ENCODE peak calls at places on chromosomes 11 and 22, in seven cellular contexts. W is heart left ventricle, R is sigmoid colon, A is stomach, Y is IMR-90, F is body of pancreas, X is right lobe of liver. Q is an unnamed sample.

GRCh38 chr11:90747057-90747456 is 524.2 kb upstream of the CHORDC1 start:
- DNase-seq in A (no peak), X (no peak), Y (no peak), R (no peak), W (no peak), F (no peak), Q (no peak)

GRCh38 chr11:96763244-96763643 is 373.4 kb downstream of the JRKL start:
- DNase-seq in F (no peak), A (no peak), R (no peak), X (no peak), W (no peak), Y (no peak), Q (no peak)

GRCh38 chr11:73591743-73592142 is 6.2 kb downstream of the FAM168A start:
- DNase-seq in R (no peak), Y (no peak), A (no peak), W (no peak), X (no peak), F (no peak), Q (no peak)

GRCh38 chr11:93085097-93085496 is 112.7 kb downstream of the SLC36A4 start:
- DNase-seq in X (no peak), F (no peak), A (no peak), R (no peak), W (no peak), Y (peak; percentile 44), Q (no peak)

GRCh38 chr11:129846508-129847335 is 31.1 kb downstream of the TMEM45B start:
- DNase-seq in X (no peak), Y (peak; percentile 92), F (no peak), W (no peak), A (no peak), R (no peak), Q (no peak)

GRCh38 chr11:105975128-105975527 is 46.9 kb downstream of the MSANTD4 start:
- DNase-seq in Y (peak; percentile 48), X (no peak), F (no peak), W (no peak), A (no peak), R (no peak), Q (no peak)

GRCh38 chr11:117986981-117987495 is 844 bp downstream of the IL10RA start:
- DNase-seq in Y (no peak), X (no peak), A (no peak), R (no peak), W (no peak), F (no peak), Q (no peak)

GRCh38 chr11:70528794-70529580 is 130.7 kb downstream of the CTTN start:
- DNase-seq in R (no peak), F (no peak), W (no peak), X (peak; percentile 4), Y (no peak), A (no peak), Q (no peak)

GRCh38 chr11:19025799-19026406 is 34.6 kb downstream of the MRGPRX2 start:
- DNase-seq in F (no peak), Y (peak; percentile 1), R (no peak), A (no peak), W (peak; percentile 64), X (no peak), Q (no peak)

GRCh38 chr11:124935548-124936514 is at the start of gene HEPACAM:
- DNase-seq in Y (no peak), R (no peak), A (no peak), W (no peak), F (no peak), X (no peak), Q (no peak)

GRCh38 chr11:11579012-11579755 is 42.6 kb downstream of the GALNT18 start:
- DNase-seq in R (no peak), A (no peak), X (peak; percentile 33), F (peak; percentile 28), Y (no peak), W (no peak), Q (no peak)

GRCh38 chr22:44309137-44309536 is 3.6 kb downstream of the SHISAL1 start:
- DNase-seq in F (no peak), X (no peak), R (peak; percentile 84), W (no peak), A (no peak), Y (peak; percentile 98), Q (no peak)

GRCh38 chr22:45223304-45224117 is 17.2 kb downstream of the KIAA0930 start:
- DNase-seq in F (no peak), Y (no peak), W (no peak), R (no peak), X (no peak), A (no peak), Q (no peak)

GRCh38 chr11:110989734-110990133 is 255.8 kb upstream of the POU2AF2 start:
- DNase-seq in F (no peak), R (peak; percentile 74), W (no peak), X (no peak), A (no peak), Y (peak; percentile 90), Q (no peak)

GRCh38 chr11:62445314-62445740 is 26.5 kb downstream of the SCGB1A1 start:
- DNase-seq in Y (peak; percentile 81), R (peak; percentile 91), X (no peak), F (peak; percentile 45), A (peak; percentile 53), W (peak; percentile 39), Q (peak; percentile 66)

GRCh38 chr11:88420165-88420781 is 82.7 kb upstream of the CTSC start:
- DNase-seq in F (no peak), R (no peak), A (no peak), X (no peak), W (peak; percentile 33), Y (peak; percentile 78), Q (no peak)

GRCh38 chr11:1746516-1746931 is 3.9 kb downstream of the IFITM10 start:
- DNase-seq in A (no peak), X (no peak), R (peak; percentile 73), Y (no peak), F (no peak), W (no peak), Q (no peak)

GRCh38 chr11:64268687-64269379 is 15.6 kb downstream of the BAD start:
- DNase-seq in R (peak; percentile 92), F (peak; percentile 78), Y (peak; percentile 48), W (peak; percentile 84), A (peak; percentile 69), X (peak; percentile 71), Q (no peak)

GRCh38 chr22:43216738-43217137 is 29.8 kb upstream of the TTLL12 start:
- DNase-seq in A (no peak), X (no peak), W (peak; percentile 20), Y (no peak), F (no peak), R (no peak), Q (no peak)

GRCh38 chr11:20260307-20260706 is 100.0 kb upstream of the DBX1 start:
- DNase-seq in X (no peak), Y (no peak), F (no peak), A (no peak), W (no peak), R (no peak), Q (no peak)

GRCh38 chr11:16001899-16002426 is 354.4 kb downstream of the SOX6 start:
- DNase-seq in Y (peak; percentile 95), X (no peak), W (no peak), R (no peak), A (peak; percentile 43), F (peak; percentile 29), Q (peak; percentile 9)

GRCh38 chr22:49995413-49996191 is 17.0 kb downstream of the IL17REL start:
- DNase-seq in A (peak; percentile 20), Y (no peak), X (no peak), W (no peak), R (peak; percentile 62), F (no peak), Q (no peak)

GRCh38 chr22:50016988-50017700 is 4.6 kb upstream of the IL17REL start:
- DNase-seq in R (peak; percentile 50), A (peak; percentile 63), Y (no peak), X (peak; percentile 14), W (no peak), F (peak; percentile 5), Q (no peak)

DNA sequence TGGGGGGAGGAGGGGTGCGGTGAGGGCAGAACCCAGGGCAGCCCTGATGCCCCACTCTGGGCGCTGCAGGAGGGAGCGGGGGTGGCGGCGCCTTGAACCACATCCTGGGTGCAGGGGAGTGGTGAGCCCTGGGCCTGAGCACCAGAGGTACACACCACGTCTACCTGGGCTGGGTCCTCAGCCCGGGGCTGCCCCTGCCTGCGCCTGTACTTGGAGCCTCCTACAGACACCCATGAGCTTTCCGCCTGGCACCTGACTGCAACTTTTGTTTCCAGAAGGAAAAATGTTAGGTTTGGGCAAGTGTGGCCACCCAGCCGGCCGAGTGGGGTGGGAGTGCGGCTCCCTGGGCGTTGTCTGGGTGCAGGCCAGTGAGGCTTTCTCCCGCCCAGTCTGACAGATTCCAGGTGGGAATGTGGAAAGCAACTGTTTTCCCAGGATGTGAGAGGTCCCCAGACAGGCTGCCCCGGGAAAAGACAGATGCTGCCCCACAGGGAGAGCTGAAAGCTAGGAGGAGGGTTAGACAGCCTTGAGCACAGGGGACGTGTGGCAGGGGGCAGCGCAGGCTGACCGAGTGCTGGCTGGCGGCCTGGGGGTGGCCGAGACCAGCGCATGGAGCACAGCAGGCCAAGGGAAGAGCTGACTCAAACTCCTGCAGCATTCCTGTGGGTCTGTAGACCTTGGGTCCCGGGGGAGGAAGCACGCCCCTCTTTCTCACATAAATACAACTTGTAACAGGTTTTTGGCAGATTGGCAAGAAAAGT is 44.1 kb downstream of the GNB1L start:
- DNase-seq in Y (peak; percentile 81), F (no peak), W (no peak), R (peak; percentile 56), X (peak; percentile 10), A (no peak), Q (no peak)
- TF ChIP-seq CTCF in Y (peak; percentile 26), F (no peak), W (no peak), R (no peak), X (no peak), A (no peak), Q (no peak)

GRCh38 chr22:24542641-24543040 is 12.3 kb downstream of the GUCD1 start:
- DNase-seq in X (peak; percentile 77), F (peak; percentile 83), W (peak; percentile 79), R (no peak), Y (no peak), A (peak; percentile 83), Q (peak; percentile 80)

GRCh38 chr22:24541681-24542515 is 13.0 kb downstream of the GUCD1 start:
- DNase-seq in R (no peak), X (no peak), A (no peak), F (no peak), W (no peak), Y (no peak), Q (no peak)

GRCh38 chr22:24540470-24540869 is 14.5 kb downstream of the GUCD1 start:
- DNase-seq in R (no peak), W (no peak), X (no peak), A (no peak), Y (no peak), F (no peak), Q (no peak)

GRCh38 chr22:24543679-24544243 is 11.2 kb downstream of the GUCD1 start:
- DNase-seq in A (no peak), X (peak; percentile 65), F (no peak), R (no peak), W (no peak), Y (no peak), Q (no peak)

GRCh38 chr22:24543068-24543675 is 11.8 kb downstream of the GUCD1 start:
- DNase-seq in X (peak; percentile 59), W (no peak), A (peak; percentile 39), R (no peak), Y (no peak), F (no peak), Q (no peak)
- TF ChIP-seq POLR2A in X (no peak), W (no peak), A (no peak), R (no peak), Y (no peak), F (no peak), Q (no peak)

GRCh38 chr11:69327741-69328191 is 33.8 kb downstream of the MYEOV start:
- DNase-seq in F (no peak), R (peak; percentile 33), Y (no peak), W (no peak), A (peak; percentile 8), X (no peak), Q (no peak)
- TF ChIP-seq CTCF in F (no peak), R (no peak), Y (no peak), W (no peak), A (no peak), X (no peak), Q (no peak)

GRCh38 chr11:14380947-14381555 is 22.1 kb upstream of the RRAS2 start:
- DNase-seq in Y (peak; percentile 36), X (peak; percentile 83), A (peak; percentile 83), W (peak; percentile 83), F (peak; percentile 87), R (peak; percentile 87), Q (peak; percentile 72)
- TF ChIP-seq POLR2A in Y (no peak), X (peak; percentile 86), A (no peak), W (no peak), F (peak; percentile 42), R (no peak), Q (no peak)